ENCODE peak calls at places on chromosomes 3 and 15, in five cellular contexts. V, I, U, O and Z are unnamed samples.

GRCh38 chr3:31002730-31003129 is 108.3 kb upstream of the GADL1 start:
- DNase-seq in V (no peak), I (no peak), U (no peak), O (no peak), Z (no peak)

GRCh38 chr15:77001351-77001750 is 6.4 kb downstream of the PSTPIP1 start:
- DNase-seq in V (no peak), I (no peak), U (no peak), O (no peak), Z (no peak)

GRCh38 chr3:31942446-31942845 is 38.6 kb downstream of the OSBPL10 start:
- DNase-seq in V (no peak), I (no peak), U (no peak), O (no peak), Z (no peak)

GRCh38 chr15:38559908-38560307 is 4.7 kb downstream of the RASGRP1 start:
- DNase-seq in V (no peak), I (no peak), U (no peak), O (no peak), Z (peak; percentile 14)

GRCh38 chr3:151382671-151383070 is 1.9 kb downstream of the P2RY12 start:
- DNase-seq in V (no peak), I (no peak), U (no peak), O (no peak), Z (no peak)

GRCh38 chr15:68318008-68318835 is 40.7 kb downstream of the FEM1B start:
- DNase-seq in V (no peak), I (no peak), U (no peak), O (peak; percentile 5), Z (no peak)

GRCh38 chr15:75049392-75049791 is 26.0 kb downstream of the PPCDC start:
- DNase-seq in V (peak; percentile 80), I (peak; percentile 77), U (no peak), O (peak; percentile 69), Z (no peak)

GRCh38 chr3:66441124-66441523 is 59.7 kb downstream of the LRIG1 start:
- DNase-seq in V (no peak), I (no peak), U (no peak), O (no peak), Z (no peak)

GRCh38 chr3:58234516-58234931 is 3.1 kb upstream of the ABHD6 start:
- DNase-seq in V (no peak), I (no peak), U (no peak), O (no peak), Z (peak; percentile 25)

GRCh38 chr15:74350295-74351275 is 16.9 kb downstream of the CYP11A1 start:
- DNase-seq in V (no peak), I (no peak), U (no peak), O (no peak), Z (no peak)

GRCh38 chr15:74383695-74384565 is 16.5 kb upstream of the CYP11A1 start:
- DNase-seq in V (no peak), I (no peak), U (peak; percentile 57), O (no peak), Z (peak; percentile 22)

GRCh38 chr3:12541625-12542024 is 3.7 kb downstream of the MKRN2OS start:
- DNase-seq in V (no peak), I (peak; percentile 20), U (no peak), O (no peak), Z (peak; percentile 47)
- TF ChIP-seq CTCF in V (peak; percentile 39), I (no peak), U (peak; percentile 23), O (no peak), Z (peak; percentile 20)

GRCh38 chr3:122074621-122075265 is 19.6 kb downstream of the CD86 start:
- DNase-seq in V (peak; percentile 39), I (no peak), U (no peak), O (peak; percentile 67), Z (peak; percentile 20)

GRCh38 chr3:122078235-122078935 is 23.2 kb downstream of the CD86 start:
- DNase-seq in V (no peak), I (no peak), U (no peak), O (no peak), Z (no peak)

GRCh38 chr3:122079524-122079923 is 24.4 kb downstream of the CD86 start:
- DNase-seq in V (no peak), I (no peak), U (no peak), O (no peak), Z (no peak)

GRCh38 chr3:122077293-122078234 is 22.4 kb downstream of the CD86 start:
- DNase-seq in V (no peak), I (no peak), U (no peak), O (no peak), Z (no peak)

DNA sequence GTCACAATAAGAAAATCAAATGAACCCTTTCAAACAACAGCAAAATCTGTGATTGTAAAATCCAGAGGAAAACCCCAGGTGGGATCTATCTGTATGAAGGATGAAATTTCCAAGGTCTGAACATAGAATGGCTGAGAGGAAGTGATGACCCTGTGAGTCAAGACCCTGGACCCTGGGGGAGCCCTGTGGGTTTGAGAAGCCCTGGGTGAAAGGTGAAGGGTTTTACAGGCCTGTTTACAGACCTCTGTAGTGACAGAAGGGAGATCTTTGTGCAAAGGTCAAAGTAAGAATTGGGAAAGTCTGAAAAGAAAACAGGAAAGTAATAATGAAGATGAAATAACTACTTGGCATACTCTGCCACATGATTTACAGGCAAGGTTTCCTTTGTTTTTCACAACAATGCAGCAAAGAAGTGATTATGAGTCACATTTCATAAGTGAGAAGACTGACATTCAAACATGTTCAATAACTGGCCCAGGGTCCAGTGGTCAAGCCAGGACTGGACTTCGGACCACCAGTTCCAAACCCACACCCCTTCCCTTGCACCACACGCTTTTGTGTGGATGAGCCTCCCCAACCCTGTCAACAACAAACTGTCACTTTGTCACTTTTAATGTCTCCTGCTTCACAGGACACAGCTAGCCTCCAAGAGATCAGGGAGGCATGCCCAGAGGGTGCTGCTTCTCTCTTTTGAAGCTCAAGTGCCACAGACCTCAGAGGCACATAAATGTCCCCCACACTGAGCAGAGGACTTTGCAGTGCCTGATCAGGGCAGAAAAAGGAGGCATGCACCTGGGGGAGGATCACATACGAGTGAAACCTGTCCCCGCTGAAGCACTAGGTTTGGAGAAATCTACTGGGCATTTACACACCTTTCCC is 21.5 kb downstream of the CD86 start:
- DNase-seq in V (no peak), I (no peak), U (no peak), O (no peak), Z (no peak)
- H3K4me1 ChIP-seq in V (peaks cover 6% of the 10 kb centered on the region), I (no peaks in the 10 kb centered on the region), U (no peaks in the 10 kb centered on the region), O (no peaks in the 10 kb centered on the region), Z (no peaks in the 10 kb centered on the region)

DNA sequence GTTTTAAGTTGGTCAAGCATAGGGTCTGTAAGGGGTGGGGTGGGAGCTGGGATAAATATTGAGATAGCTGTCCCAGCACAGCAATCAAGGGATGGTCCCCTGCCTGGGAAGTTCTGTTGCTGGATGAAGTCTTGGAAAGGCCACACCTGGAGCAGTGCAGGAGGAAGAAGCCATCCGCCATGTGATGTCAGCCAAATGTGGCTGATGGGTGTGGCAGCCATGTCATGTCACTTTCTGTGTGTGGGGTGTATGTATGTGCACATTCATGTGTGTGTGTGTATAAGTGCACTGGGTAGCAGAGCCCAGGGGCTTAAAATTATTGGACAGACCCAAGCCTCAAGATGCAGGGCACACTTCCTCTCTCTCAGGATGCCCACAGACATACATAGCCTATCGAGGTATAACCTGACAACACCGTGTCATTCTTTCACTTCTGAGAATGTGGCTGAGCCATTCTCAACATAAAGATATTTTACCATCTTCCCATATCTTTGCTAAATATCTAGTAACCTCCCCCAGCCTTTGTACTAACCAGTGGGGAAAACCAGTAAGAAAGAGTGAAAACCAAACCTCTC is 11.4 kb downstream of the TNFSF10 start:
- DNase-seq in V (no peak), I (no peak), U (no peak), O (no peak), Z (no peak)
- H3K27ac ChIP-seq in V (peak overlapping the region; percentile 90), I (no peak overlapping the region), U (no peak overlapping the region), O (peak overlapping the region; percentile 95), Z (no peak overlapping the region)

GRCh38 chr15:50767332-50767861 is 1.9 kb upstream of the SPPL2A start:
- DNase-seq in V (no peak), I (no peak), U (no peak), O (no peak), Z (no peak)

GRCh38 chr15:50764331-50765201 is 940 bp downstream of the SPPL2A start:
- DNase-seq in V (no peak), I (no peak), U (no peak), O (no peak), Z (peak; percentile 29)

DNA sequence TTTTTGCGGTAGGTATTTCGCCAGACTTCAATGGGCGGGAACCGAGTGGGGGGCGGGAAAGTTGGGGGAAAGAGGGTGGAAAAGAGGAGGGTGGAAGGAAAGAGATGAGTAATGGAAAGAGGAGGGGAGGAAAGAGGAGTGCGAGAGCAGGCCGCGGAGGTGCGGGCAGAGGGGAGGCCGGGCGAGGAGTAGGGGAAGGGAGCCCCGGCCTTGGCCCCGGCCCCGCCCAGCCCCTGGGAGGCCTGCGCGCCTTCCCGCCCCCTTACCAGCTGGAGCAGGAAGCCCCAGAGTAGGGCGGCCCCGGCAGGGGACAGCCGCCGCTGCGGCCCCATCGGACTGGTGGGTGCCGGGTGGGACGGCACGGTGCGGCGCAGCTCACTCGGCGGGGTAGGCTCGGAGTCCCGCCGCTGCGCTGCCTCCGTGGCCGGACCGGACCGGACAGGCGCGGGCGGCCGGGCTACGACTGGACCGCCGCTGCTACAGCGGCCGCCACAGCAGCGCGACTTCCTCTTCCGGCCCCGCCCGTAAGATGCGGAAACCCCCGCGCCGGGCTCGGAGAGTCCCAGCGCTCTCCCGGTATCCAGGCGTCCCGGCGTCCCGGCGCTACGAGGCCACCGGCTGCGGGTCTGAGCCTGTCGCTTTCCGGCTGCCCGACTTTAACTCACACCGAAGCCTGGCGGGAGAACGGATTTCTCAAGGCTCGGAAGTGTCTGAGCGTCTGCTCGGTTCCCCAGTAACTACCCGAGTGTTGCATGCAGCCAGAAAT is at the start of gene SPPL2A:
- DNase-seq in V (peak; percentile 88), I (peak; percentile 82), U (peak; percentile 37), O (peak; percentile 89), Z (peak; percentile 85)
- TF ChIP-seq CTCF in V (no peak), I (no peak), U (no peak), O (no peak), Z (no peak)

GRCh38 chr3:25511972-25512721 is 84.1 kb downstream of the RARB start:
- DNase-seq in V (no peak), I (no peak), U (no peak), O (no peak), Z (no peak)
- H3K4me1 ChIP-seq in V (peaks cover 39% of the 10 kb centered on the region), I (peaks cover 6% of the 10 kb centered on the region), U (no peaks in the 10 kb centered on the region), O (peaks cover 7% of the 10 kb centered on the region), Z (peaks cover 18% of the 10 kb centered on the region)